ENCODE peak calls at places on chromosomes 7 and 10, in eight cellular contexts. G is T-helper 17 cell; H is CD4-positive, alpha-beta memory T cell; L is naive thymus-derived CD8-positive, alpha-beta T cell; U is activated CD4-positive, alpha-beta memory T cell treated with anti-CD3 and anti-CD28 coated beads for 36 hours; D is left lung; Q is upper lobe of left lung; S is PC-9. E is an unnamed sample.
A peak's percentile ranks its signal among the peaks of the same experiment; 100 is the strongest.

GRCh38 chr7:104883718-104884452 is 130.1 kb upstream of the KMT2E start:
- DNase-seq in G (peak; percentile 59), H (peak; percentile 56), L (peak; percentile 69), U (peak; percentile 86), D (peak; percentile 88), Q (peak; percentile 86), S (peak; percentile 77), E (peak; percentile 85)

GRCh38 chr10:73647211-73647874 is 6.1 kb upstream of the MYOZ1 start:
- DNase-seq in G (no peak), H (peak; percentile 4), L (peak; percentile 25), U (peak; percentile 32), D (peak; percentile 56), Q (peak; percentile 89), S (peak; percentile 31), E (no peak)

GRCh38 chr7:30931161-30931926 is 19.7 kb downstream of the AQP1 start:
- DNase-seq in G (no peak), H (no peak), L (no peak), U (peak; percentile 3), D (no peak), Q (peak; percentile 34), S (no peak), E (no peak)

GRCh38 chr10:48653944-48654698 is 30.6 kb upstream of the WDFY4 start:
- DNase-seq in G (no peak), H (no peak), L (no peak), U (no peak), D (no peak), Q (no peak), S (no peak), E (no peak)

GRCh38 chr7:136336932-136337331 is 359.8 kb upstream of the MTPN start:
- DNase-seq in G (no peak), H (no peak), L (no peak), U (no peak), D (no peak), Q (no peak), S (no peak), E (no peak)

GRCh38 chr7:125814030-125814535 is 884.5 kb upstream of the POT1 start:
- DNase-seq in G (no peak), H (no peak), L (no peak), U (no peak), D (no peak), Q (no peak), S (no peak), E (no peak)

GRCh38 chr7:139294241-139294640 is 46.9 kb upstream of the FMC1 start:
- DNase-seq in G (no peak), H (no peak), L (no peak), U (no peak), D (no peak), Q (no peak), S (no peak), E (no peak)

GRCh38 chr10:43340619-43341018 is 30.8 kb upstream of the FXYD4 start:
- DNase-seq in G (no peak), H (no peak), L (no peak), U (no peak), D (peak; percentile 82), Q (no peak), S (peak; percentile 74), E (peak; percentile 66)

GRCh38 chr10:118870467-118871243 is 115.9 kb upstream of the CACUL1 start:
- DNase-seq in G (no peak), H (no peak), L (no peak), U (no peak), D (no peak), Q (no peak), S (peak; percentile 60), E (peak; percentile 33)